ENCODE peak calls at places on chromosomes 2 and 18, in four cellular contexts. C is WTC11, A is SK-N-SH, S is H1. F is an unnamed sample.

GRCh38 chr18:23718243-23718720 is 29.0 kb downstream of the LAMA3 start:
- DNase-seq in C (no peak), A (no peak), S (no peak), F (no peak)

GRCh38 chr18:56044239-56044638 is 456.2 kb upstream of the TCF4 start:
- DNase-seq in C (no peak), A (no peak), S (no peak), F (no peak)

GRCh38 chr2:112138143-112139032 is at the start of gene FBLN7:
- DNase-seq in C (peak), A (peak), S (no peak), F (no peak)

GRCh38 chr2:6077585-6077984 is 385.4 kb downstream of the SOX11 start:
- DNase-seq in C (no peak), A (no peak), S (no peak), F (no peak)

GRCh38 chr2:1992280-1992679 is 248.0 kb upstream of the PXDN start:
- DNase-seq in C (no peak), A (no peak), S (no peak), F (no peak)

GRCh38 chr18:58266291-58266690 is 222.3 kb downstream of the NEDD4L start:
- DNase-seq in C (no peak), A (no peak), S (no peak), F (no peak)

GRCh38 chr2:113809076-113809475 is 52.6 kb upstream of the SLC35F5 start:
- DNase-seq in C (no peak), A (no peak), S (no peak), F (no peak)

GRCh38 chr18:74436158-74436755 is 20.9 kb downstream of the DIPK1C start:
- DNase-seq in C (no peak), A (no peak), S (no peak), F (no peak)

GRCh38 chr18:46770708-46771107 is 13.9 kb upstream of the ST8SIA5 start:
- DNase-seq in C (no peak), A (no peak), S (no peak), F (no peak)

GRCh38 chr2:237486819-237487448 is at the start of gene MLPH:
- DNase-seq in C (peak), A (peak), S (peak), F (no peak)

GRCh38 chr18:55402731-55403405 is 185.1 kb downstream of the TCF4 start:
- DNase-seq in C (no peak), A (no peak), S (no peak), F (no peak)

GRCh38 chr2:191866675-191867506 is 20.0 kb upstream of the CAVIN2 start:
- DNase-seq in C (no peak), A (no peak), S (no peak), F (peak)
- TF ChIP-seq TEAD4 in C (no peak), A (peak), S (no peak), F (peak)

GRCh38 chr2:37156071-37156856 is 516 bp downstream of the EIF2AK2 start:
- DNase-seq in C (no peak), A (peak), S (peak), F (no peak)
- TF ChIP-seq TEAD4 in C (no peak), A (no peak), S (no peak), F (peak)

GRCh38 chr2:46379213-46380037 is 82.2 kb downstream of the EPAS1 start:
- DNase-seq in C (no peak), A (no peak), S (no peak), F (no peak)
- TF ChIP-seq TEAD4 in C (no peak), A (no peak), S (no peak), F (no peak)

GRCh38 chr2:43329637-43330036 is 103.2 kb upstream of the ZFP36L2 start:
- DNase-seq in C (no peak), A (no peak), S (no peak), F (no peak)

GRCh38 chr2:43325448-43325811 is 99.0 kb upstream of the ZFP36L2 start:
- DNase-seq in C (no peak), A (no peak), S (no peak), F (no peak)

GRCh38 chr2:43327119-43327518 is 100.7 kb upstream of the ZFP36L2 start:
- DNase-seq in C (no peak), A (no peak), S (no peak), F (no peak)

GRCh38 chr2:43326116-43326825 is 99.9 kb upstream of the ZFP36L2 start:
- DNase-seq in C (no peak), A (no peak), S (no peak), F (no peak)

GRCh38 chr2:43328157-43328556 is 101.8 kb upstream of the ZFP36L2 start:
- DNase-seq in C (no peak), A (no peak), S (no peak), F (no peak)
- TF ChIP-seq TEAD4 in C (no peak), A (no peak), S (no peak), F (no peak)

GRCh38 chr18:67109535-67109934 is 407.0 kb downstream of the DSEL start:
- DNase-seq in C (no peak), A (no peak), S (no peak), F (no peak)
- TF ChIP-seq TEAD4 in C (no peak), A (no peak), S (no peak), F (no peak)

GRCh38 chr2:15364561-15364960 is 196.6 kb downstream of the NBAS start:
- DNase-seq in C (no peak), A (no peak), S (no peak), F (no peak)

GRCh38 chr2:15367205-15367604 is 193.9 kb downstream of the NBAS start:
- DNase-seq in C (no peak), A (no peak), S (no peak), F (no peak)

GRCh38 chr2:15365411-15365810 is 195.7 kb downstream of the NBAS start:
- DNase-seq in C (no peak), A (no peak), S (no peak), F (no peak)

GRCh38 chr2:15367715-15368114 is 193.4 kb downstream of the NBAS start:
- DNase-seq in C (no peak), A (no peak), S (no peak), F (no peak)

DNA sequence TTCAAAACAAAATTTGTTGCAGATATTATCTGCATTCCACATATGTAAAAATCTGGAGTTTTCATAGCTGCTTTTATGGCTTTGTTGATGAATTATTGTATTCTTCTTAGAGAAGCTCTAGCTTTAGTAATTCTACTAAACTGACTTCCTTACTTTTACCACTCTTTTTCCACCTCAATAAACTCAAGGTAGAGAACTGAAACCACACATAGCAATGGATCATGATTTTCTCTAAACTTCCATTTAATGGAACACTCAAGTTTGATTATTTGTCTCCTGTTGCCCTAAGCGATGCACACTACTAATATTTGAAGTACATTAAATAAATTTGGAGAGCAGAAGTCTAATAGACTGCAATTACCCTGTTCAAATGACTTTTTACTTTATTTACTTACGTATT is 192.0 kb downstream of the NBAS start:
- DNase-seq in C (no peak), A (no peak), S (no peak), F (no peak)
- TF ChIP-seq TEAD4 in C (no peak), A (no peak), S (no peak), F (no peak)